ENCODE peak calls at places on chromosome 12, in ten cellular contexts. One of them, this sample, is unnamed.

GRCh38 chr12:38890102-38890501 is 15.3 kb downstream of the CPNE8 start:
- DNase-seq in GF-D8: peak
- DNase-seq in Kasumi-1: no peak
- DNase-seq in HEK293T: peak
- DNase-seq in heart left ventricle: no peak
- DNase-seq in Calu3: no peak
- DNase-seq in endodermal cell: no peak
- DNase-seq in amniotic stem cell: no peak
- DNase-seq in T-helper 1 cell: no peak
- DNase-seq in cortex of kidney: no peak
- DNase-seq in this sample: no peak

GRCh38 chr12:12909995-12910391 is 18.6 kb downstream of the GPRC5A start:
- DNase-seq in T-helper 1 cell: no peak
- DNase-seq in Calu3: no peak
- DNase-seq in GF-D8: no peak
- DNase-seq in Kasumi-1: peak
- DNase-seq in endodermal cell: no peak
- DNase-seq in amniotic stem cell: no peak
- DNase-seq in HEK293T: no peak
- DNase-seq in cortex of kidney: no peak
- DNase-seq in heart left ventricle: no peak
- DNase-seq in this sample: no peak

GRCh38 chr12:92290016-92290685 is 144.5 kb upstream of the BTG1 start:
- DNase-seq in T-helper 1 cell: no peak
- DNase-seq in endodermal cell: peak
- DNase-seq in heart left ventricle: no peak
- DNase-seq in Kasumi-1: no peak
- DNase-seq in cortex of kidney: no peak
- DNase-seq in HEK293T: no peak
- DNase-seq in amniotic stem cell: peak
- DNase-seq in Calu3: no peak
- DNase-seq in GF-D8: no peak
- DNase-seq in this sample: no peak

GRCh38 chr12:85580562-85581168 is 255.5 kb downstream of the RASSF9 start:
- DNase-seq in Kasumi-1: no peak
- DNase-seq in amniotic stem cell: no peak
- DNase-seq in cortex of kidney: no peak
- DNase-seq in GF-D8: no peak
- DNase-seq in HEK293T: no peak
- DNase-seq in endodermal cell: no peak
- DNase-seq in heart left ventricle: peak
- DNase-seq in Calu3: no peak
- DNase-seq in T-helper 1 cell: no peak
- DNase-seq in this sample: no peak

GRCh38 chr12:131370791-131371579 is 339.9 kb upstream of the SFSWAP start:
- DNase-seq in T-helper 1 cell: no peak
- DNase-seq in amniotic stem cell: no peak
- DNase-seq in GF-D8: no peak
- DNase-seq in HEK293T: no peak
- DNase-seq in cortex of kidney: no peak
- DNase-seq in Kasumi-1: no peak
- DNase-seq in Calu3: no peak
- DNase-seq in heart left ventricle: no peak
- DNase-seq in endodermal cell: peak
- DNase-seq in this sample: no peak

GRCh38 chr12:124861492-124861891 is 2.2 kb downstream of the SCARB1 start:
- DNase-seq in heart left ventricle: peak
- DNase-seq in GF-D8: no peak
- DNase-seq in Calu3: no peak
- DNase-seq in endodermal cell: peak
- DNase-seq in HEK293T: peak
- DNase-seq in T-helper 1 cell: no peak
- DNase-seq in Kasumi-1: no peak
- DNase-seq in amniotic stem cell: no peak
- DNase-seq in cortex of kidney: no peak
- DNase-seq in this sample: peak

GRCh38 chr12:39935275-39935674 is 170.6 kb downstream of the SLC2A13 start:
- DNase-seq in amniotic stem cell: peak
- DNase-seq in cortex of kidney: no peak
- DNase-seq in GF-D8: no peak
- DNase-seq in heart left ventricle: no peak
- DNase-seq in Calu3: no peak
- DNase-seq in T-helper 1 cell: no peak
- DNase-seq in HEK293T: no peak
- DNase-seq in Kasumi-1: no peak
- DNase-seq in endodermal cell: no peak
- DNase-seq in this sample: no peak

GRCh38 chr12:127272864-127273263 is 994.1 kb upstream of the TMEM132C start:
- DNase-seq in cortex of kidney: no peak
- DNase-seq in amniotic stem cell: peak
- DNase-seq in endodermal cell: no peak
- DNase-seq in Kasumi-1: no peak
- DNase-seq in heart left ventricle: no peak
- DNase-seq in Calu3: no peak
- DNase-seq in GF-D8: no peak
- DNase-seq in HEK293T: no peak
- DNase-seq in T-helper 1 cell: no peak
- DNase-seq in this sample: no peak

GRCh38 chr12:130677957-130678558 is 38.0 kb downstream of the RIMBP2 start:
- DNase-seq in Calu3: no peak
- DNase-seq in Kasumi-1: no peak
- DNase-seq in endodermal cell: no peak
- DNase-seq in HEK293T: no peak
- DNase-seq in amniotic stem cell: no peak
- DNase-seq in T-helper 1 cell: no peak
- DNase-seq in GF-D8: no peak
- DNase-seq in cortex of kidney: no peak
- DNase-seq in heart left ventricle: no peak
- DNase-seq in this sample: no peak

GRCh38 chr12:120041386-120042231 is 52.6 kb downstream of the BICDL1 start:
- DNase-seq in Kasumi-1: no peak
- DNase-seq in T-helper 1 cell: peak
- DNase-seq in Calu3: no peak
- DNase-seq in HEK293T: no peak
- DNase-seq in cortex of kidney: no peak
- DNase-seq in amniotic stem cell: no peak
- DNase-seq in heart left ventricle: no peak
- DNase-seq in endodermal cell: no peak
- DNase-seq in GF-D8: no peak
- DNase-seq in this sample: no peak

GRCh38 chr12:34391771-34392581 is 369.7 kb downstream of the ALG10 start:
- DNase-seq in heart left ventricle: peak
- DNase-seq in GF-D8: no peak
- DNase-seq in Calu3: no peak
- DNase-seq in amniotic stem cell: no peak
- DNase-seq in T-helper 1 cell: no peak
- DNase-seq in HEK293T: no peak
- DNase-seq in cortex of kidney: no peak
- DNase-seq in endodermal cell: peak
- DNase-seq in Kasumi-1: no peak
- DNase-seq in this sample: peak

GRCh38 chr12:116102019-116102418 is 175.5 kb downstream of the MED13L start:
- DNase-seq in Calu3: no peak
- DNase-seq in amniotic stem cell: no peak
- DNase-seq in cortex of kidney: no peak
- DNase-seq in heart left ventricle: no peak
- DNase-seq in endodermal cell: no peak
- DNase-seq in HEK293T: no peak
- DNase-seq in GF-D8: no peak
- DNase-seq in Kasumi-1: no peak
- DNase-seq in T-helper 1 cell: no peak
- DNase-seq in this sample: no peak

GRCh38 chr12:56257491-56258067 is 605 bp downstream of the ANKRD52 start:
- DNase-seq in heart left ventricle: no peak
- DNase-seq in GF-D8: no peak
- DNase-seq in HEK293T: peak
- DNase-seq in Kasumi-1: no peak
- DNase-seq in endodermal cell: peak
- DNase-seq in Calu3: peak
- DNase-seq in T-helper 1 cell: no peak
- DNase-seq in amniotic stem cell: no peak
- DNase-seq in cortex of kidney: no peak
- DNase-seq in this sample: no peak

GRCh38 chr12:1779783-1780182 is 40.6 kb upstream of the LRTM2 start:
- DNase-seq in endodermal cell: no peak
- DNase-seq in amniotic stem cell: no peak
- DNase-seq in GF-D8: no peak
- DNase-seq in Kasumi-1: no peak
- DNase-seq in T-helper 1 cell: no peak
- DNase-seq in Calu3: no peak
- DNase-seq in heart left ventricle: no peak
- DNase-seq in HEK293T: no peak
- DNase-seq in cortex of kidney: no peak
- DNase-seq in this sample: no peak

GRCh38 chr12:1630827-1631591 is 2.0 kb downstream of the WNT5B start:
- DNase-seq in Kasumi-1: no peak
- DNase-seq in endodermal cell: peak
- DNase-seq in cortex of kidney: no peak
- DNase-seq in Calu3: no peak
- DNase-seq in GF-D8: no peak
- DNase-seq in amniotic stem cell: no peak
- DNase-seq in HEK293T: no peak
- DNase-seq in T-helper 1 cell: no peak
- DNase-seq in heart left ventricle: no peak
- DNase-seq in this sample: no peak

GRCh38 chr12:90253674-90254181 is 545.1 kb upstream of the ATP2B1 start:
- DNase-seq in Kasumi-1: peak
- DNase-seq in endodermal cell: peak
- DNase-seq in heart left ventricle: peak
- DNase-seq in Calu3: peak
- DNase-seq in cortex of kidney: no peak
- DNase-seq in HEK293T: peak
- DNase-seq in GF-D8: peak
- DNase-seq in T-helper 1 cell: peak
- DNase-seq in amniotic stem cell: peak
- DNase-seq in this sample: peak

GRCh38 chr12:7915911-7916403 is 20.0 kb downstream of the SLC2A3 start:
- DNase-seq in cortex of kidney: no peak
- DNase-seq in Kasumi-1: no peak
- DNase-seq in Calu3: no peak
- DNase-seq in GF-D8: no peak
- DNase-seq in T-helper 1 cell: no peak
- DNase-seq in HEK293T: no peak
- DNase-seq in endodermal cell: peak
- DNase-seq in amniotic stem cell: no peak
- DNase-seq in heart left ventricle: no peak
- DNase-seq in this sample: no peak

GRCh38 chr12:130164931-130165330 is 2.7 kb downstream of the FZD10 start:
- DNase-seq in Kasumi-1: no peak
- DNase-seq in GF-D8: no peak
- DNase-seq in amniotic stem cell: no peak
- DNase-seq in endodermal cell: peak
- DNase-seq in cortex of kidney: no peak
- DNase-seq in heart left ventricle: no peak
- DNase-seq in Calu3: no peak
- DNase-seq in HEK293T: no peak
- DNase-seq in T-helper 1 cell: no peak
- DNase-seq in this sample: no peak

GRCh38 chr12:104243551-104243950 is 28.0 kb downstream of the TXNRD1 start:
- DNase-seq in cortex of kidney: no peak
- DNase-seq in Calu3: no peak
- DNase-seq in heart left ventricle: no peak
- DNase-seq in endodermal cell: no peak
- DNase-seq in GF-D8: no peak
- DNase-seq in amniotic stem cell: no peak
- DNase-seq in T-helper 1 cell: no peak
- DNase-seq in HEK293T: no peak
- DNase-seq in Kasumi-1: no peak
- DNase-seq in this sample: no peak

GRCh38 chr12:100058482-100059029 is 73.8 kb upstream of the ANKS1B start:
- DNase-seq in GF-D8: no peak
- DNase-seq in HEK293T: no peak
- DNase-seq in endodermal cell: no peak
- DNase-seq in amniotic stem cell: peak
- DNase-seq in cortex of kidney: no peak
- DNase-seq in T-helper 1 cell: no peak
- DNase-seq in heart left ventricle: no peak
- DNase-seq in Calu3: no peak
- DNase-seq in Kasumi-1: peak
- DNase-seq in this sample: no peak

GRCh38 chr12:26252946-26253345 is 57.6 kb downstream of the SSPN start:
- DNase-seq in GF-D8: no peak
- DNase-seq in Kasumi-1: no peak
- DNase-seq in cortex of kidney: no peak
- DNase-seq in endodermal cell: no peak
- DNase-seq in Calu3: no peak
- DNase-seq in heart left ventricle: no peak
- DNase-seq in amniotic stem cell: no peak
- DNase-seq in HEK293T: no peak
- DNase-seq in T-helper 1 cell: no peak
- DNase-seq in this sample: no peak

GRCh38 chr12:90515199-90516175 is 439.5 kb downstream of the CCER1 start:
- DNase-seq in Calu3: no peak
- DNase-seq in cortex of kidney: no peak
- DNase-seq in HEK293T: no peak
- DNase-seq in GF-D8: no peak
- DNase-seq in endodermal cell: no peak
- DNase-seq in T-helper 1 cell: no peak
- DNase-seq in Kasumi-1: no peak
- DNase-seq in amniotic stem cell: no peak
- DNase-seq in heart left ventricle: no peak
- DNase-seq in this sample: no peak

GRCh38 chr12:121581681-121582439 is 1.0 kb upstream of the KDM2B start:
- DNase-seq in Calu3: no peak
- DNase-seq in Kasumi-1: peak
- DNase-seq in GF-D8: no peak
- DNase-seq in heart left ventricle: no peak
- DNase-seq in amniotic stem cell: peak
- DNase-seq in T-helper 1 cell: no peak
- DNase-seq in HEK293T: no peak
- DNase-seq in cortex of kidney: no peak
- DNase-seq in endodermal cell: peak
- DNase-seq in this sample: peak

GRCh38 chr12:89162704-89163261 is 189.5 kb downstream of the DUSP6 start:
- DNase-seq in endodermal cell: no peak
- DNase-seq in GF-D8: peak
- DNase-seq in heart left ventricle: peak
- DNase-seq in amniotic stem cell: peak
- DNase-seq in Calu3: no peak
- DNase-seq in T-helper 1 cell: no peak
- DNase-seq in Kasumi-1: peak
- DNase-seq in cortex of kidney: no peak
- DNase-seq in HEK293T: no peak
- DNase-seq in this sample: peak

GRCh38 chr12:124174406-124174805 is 120.5 kb upstream of the RFLNA start:
- DNase-seq in HEK293T: no peak
- DNase-seq in Calu3: no peak
- DNase-seq in T-helper 1 cell: no peak
- DNase-seq in cortex of kidney: no peak
- DNase-seq in GF-D8: no peak
- DNase-seq in heart left ventricle: no peak
- DNase-seq in Kasumi-1: no peak
- DNase-seq in endodermal cell: no peak
- DNase-seq in amniotic stem cell: peak
- DNase-seq in this sample: no peak

GRCh38 chr12:30792648-30793499 is 38.1 kb upstream of the CAPRIN2 start:
- DNase-seq in Kasumi-1: no peak
- DNase-seq in GF-D8: no peak
- DNase-seq in cortex of kidney: no peak
- DNase-seq in heart left ventricle: no peak
- DNase-seq in amniotic stem cell: no peak
- DNase-seq in Calu3: peak
- DNase-seq in endodermal cell: peak
- DNase-seq in T-helper 1 cell: no peak
- DNase-seq in HEK293T: no peak
- DNase-seq in this sample: no peak

GRCh38 chr12:15982071-15982470 is 70.9 kb downstream of the DERA start:
- DNase-seq in endodermal cell: no peak
- DNase-seq in cortex of kidney: no peak
- DNase-seq in heart left ventricle: no peak
- DNase-seq in HEK293T: no peak
- DNase-seq in Calu3: no peak
- DNase-seq in Kasumi-1: no peak
- DNase-seq in amniotic stem cell: no peak
- DNase-seq in T-helper 1 cell: no peak
- DNase-seq in GF-D8: no peak
- DNase-seq in this sample: no peak

GRCh38 chr12:113048716-113049127 is 7.8 kb upstream of the DTX1 start:
- DNase-seq in T-helper 1 cell: peak
- DNase-seq in heart left ventricle: peak
- DNase-seq in cortex of kidney: no peak
- DNase-seq in endodermal cell: peak
- DNase-seq in amniotic stem cell: peak
- DNase-seq in GF-D8: no peak
- DNase-seq in Calu3: peak
- DNase-seq in HEK293T: peak
- DNase-seq in Kasumi-1: peak
- DNase-seq in this sample: no peak

This sample was measured in psoas muscle.